ENCODE peak calls at places on chromosomes 11 and 22, in five cellular contexts. A is psoas muscle, U is PC-3, Y is heart right ventricle, Q is kidney. B is an unnamed sample. For H3K9me3, the result is how much of the 10 kb centered on the place peaks cover.

GRCh38 chr22:28172948-28173360 is 253.9 kb upstream of the PITPNB start:
- DNase-seq in A (no peak), U (peak), Y (no peak), Q (no peak), B (no peak)

GRCh38 chr11:35680506-35680905 is 17.9 kb downstream of the TRIM44 start:
- DNase-seq in A (no peak), U (no peak), Y (no peak), Q (no peak), B (no peak)

GRCh38 chr11:79439893-79440450 is 858 bp downstream of the TENM4 start:
- DNase-seq in A (peak), U (no peak), Y (peak), Q (peak), B (no peak)

GRCh38 chr22:19878461-19879247 is 24.0 kb upstream of the GNB1L start:
- DNase-seq in A (peak), U (no peak), Y (no peak), Q (peak), B (no peak)

GRCh38 chr11:1869427-1870325 is 16.8 kb downstream of the LSP1 start:
- DNase-seq in A (peak), U (no peak), Y (no peak), Q (peak), B (no peak)

GRCh38 chr11:36427079-36427478 is 83.0 kb downstream of the TRAF6 start:
- DNase-seq in A (no peak), U (no peak), Y (no peak), Q (no peak), B (no peak)

GRCh38 chr11:16195659-16196058 is 160.7 kb downstream of the SOX6 start:
- DNase-seq in A (no peak), U (peak), Y (no peak), Q (no peak), B (peak)

GRCh38 chr11:35165416-35166368 is 26.7 kb downstream of the CD44 start:
- DNase-seq in A (no peak), U (peak), Y (peak), Q (no peak), B (no peak)

GRCh38 chr11:120717623-120718022 is 206.1 kb downstream of the GRIK4 start:
- DNase-seq in A (no peak), U (no peak), Y (no peak), Q (no peak), B (no peak)

GRCh38 chr11:4903484-4903883 is at the start of gene OR51A7:
- DNase-seq in A (no peak), U (no peak), Y (no peak), Q (no peak), B (no peak)

GRCh38 chr11:110712643-110713468 is 619 bp upstream of the ARHGAP20 start:
- DNase-seq in A (peak), U (no peak), Y (peak), Q (peak), B (no peak)

GRCh38 chr11:73271936-73272679 is at the start of gene P2RY6:
- DNase-seq in A (peak), U (peak), Y (no peak), Q (no peak), B (no peak)

GRCh38 chr11:47257518-47258316 is at the start of gene NR1H3:
- DNase-seq in A (peak), U (peak), Y (peak), Q (peak), B (no peak)

GRCh38 chr22:46678785-46679700 is 58.9 kb downstream of the GRAMD4 start:
- DNase-seq in A (no peak), U (no peak), Y (no peak), Q (no peak), B (peak)

GRCh38 chr11:9688716-9689511 is 25.0 kb downstream of the SWAP70 start:
- DNase-seq in A (no peak), U (peak), Y (peak), Q (no peak), B (peak)

GRCh38 chr11:22456993-22457748 is 119.0 kb downstream of the SLC17A6 start:
- DNase-seq in A (no peak), U (peak), Y (no peak), Q (no peak), B (no peak)

GRCh38 chr11:95442531-95443050 is 211.6 kb upstream of the SESN3 start:
- DNase-seq in A (no peak), U (no peak), Y (no peak), Q (no peak), B (no peak)

GRCh38 chr11:2916892-2917645 is 12.2 kb downstream of the PHLDA2 start:
- DNase-seq in A (no peak), U (no peak), Y (no peak), Q (peak), B (no peak)

GRCh38 chr11:134499990-134500389 is 87.9 kb upstream of the B3GAT1 start:
- DNase-seq in A (no peak), U (no peak), Y (no peak), Q (peak), B (no peak)
- H3K9me3 ChIP-seq in A (under half), U (under half), Y (under half), Q (under half), B (half or more)

DNA sequence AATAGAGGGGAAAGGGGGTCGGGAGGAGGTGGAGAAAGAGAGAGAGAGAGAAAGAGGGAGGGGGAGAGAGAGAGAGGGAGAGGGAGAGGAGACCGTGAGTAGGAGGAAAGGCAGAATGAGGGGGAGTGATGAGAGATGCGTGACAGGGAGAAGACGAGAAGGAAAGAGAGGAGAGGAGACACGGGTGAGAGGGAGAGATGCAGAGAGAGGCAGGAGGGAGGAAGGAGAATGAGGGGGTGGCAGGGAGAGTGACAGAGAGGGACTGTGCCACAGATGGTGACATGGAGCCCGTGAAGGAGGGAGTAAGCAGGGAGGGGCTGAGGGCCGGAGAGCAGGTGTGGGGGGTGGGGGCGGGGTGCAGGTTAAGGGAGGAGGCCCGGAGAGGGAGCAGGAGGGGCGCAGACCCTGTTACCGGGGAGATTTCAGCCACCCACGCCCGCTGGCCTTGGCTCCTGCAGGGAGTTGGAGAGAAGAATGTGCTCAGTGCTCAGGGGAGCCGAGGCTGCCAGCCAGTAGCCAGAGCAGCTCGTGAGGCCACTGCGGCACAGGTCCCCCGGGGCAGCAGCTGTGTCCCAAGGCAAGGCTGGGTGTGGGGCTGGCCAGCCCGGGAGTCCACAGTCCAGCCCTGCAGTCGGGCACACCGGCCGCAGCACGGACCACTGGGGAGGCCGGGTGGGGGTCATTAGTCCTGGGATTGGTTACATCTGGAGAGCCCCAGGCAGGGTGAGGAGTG is at the start of gene SSTR3:
- DNase-seq in A (no peak), U (no peak), Y (no peak), Q (peak), B (no peak)
- H3K4me3 ChIP-seq in A (no peak), U (no peak), Y (no peak), Q (no peak), B (no peak)

GRCh38 chr11:44318369-44318768 is 8.4 kb upstream of the ALX4 start:
- DNase-seq in A (no peak), U (no peak), Y (no peak), Q (no peak), B (no peak)

GRCh38 chr11:44313701-44314489 is 4.0 kb upstream of the ALX4 start:
- DNase-seq in A (no peak), U (no peak), Y (no peak), Q (peak), B (no peak)

GRCh38 chr11:44314733-44315132 is 4.8 kb upstream of the ALX4 start:
- DNase-seq in A (no peak), U (no peak), Y (no peak), Q (no peak), B (no peak)

GRCh38 chr11:44316388-44317240 is 6.7 kb upstream of the ALX4 start:
- DNase-seq in A (no peak), U (no peak), Y (no peak), Q (peak), B (no peak)

GRCh38 chr11:44315947-44316387 is 6.0 kb upstream of the ALX4 start:
- DNase-seq in A (peak), U (no peak), Y (no peak), Q (peak), B (no peak)
- TF ChIP-seq CTCF in A (no peak), U (no peak), Y (no peak), Q (no peak), B (no peak)

DNA sequence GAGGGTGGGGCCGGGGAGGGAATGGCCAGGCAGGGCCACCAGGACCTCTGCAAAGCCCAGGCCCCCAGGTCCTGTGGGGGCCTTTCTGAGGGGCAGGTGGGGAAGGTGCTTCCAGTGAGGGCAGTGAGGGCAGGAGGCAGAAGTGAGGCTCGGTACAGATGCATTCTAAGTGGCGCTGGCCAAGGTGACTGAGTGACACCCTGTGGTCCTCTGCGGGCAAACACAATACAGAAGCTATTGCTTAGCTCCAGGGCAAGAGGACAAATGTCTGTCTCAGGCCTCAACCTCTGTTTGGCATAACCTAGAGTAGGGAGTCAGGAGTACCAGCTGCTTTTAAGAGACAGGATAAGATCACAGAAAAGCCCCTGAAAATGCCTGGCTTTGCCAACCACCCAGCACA is 31.3 kb downstream of the B3GAT1 start:
- DNase-seq in A (no peak), U (no peak), Y (no peak), Q (no peak), B (no peak)
- H3K9me3 ChIP-seq in A (under half), U (under half), Y (under half), Q (under half), B (half or more)

GRCh38 chr22:23579870-23580585 is at the start of gene IGLL1:
- DNase-seq in A (no peak), U (no peak), Y (no peak), Q (no peak), B (no peak)
- H3K4me3 ChIP-seq in A (no peak), U (no peak), Y (no peak), Q (no peak), B (no peak)

DNA sequence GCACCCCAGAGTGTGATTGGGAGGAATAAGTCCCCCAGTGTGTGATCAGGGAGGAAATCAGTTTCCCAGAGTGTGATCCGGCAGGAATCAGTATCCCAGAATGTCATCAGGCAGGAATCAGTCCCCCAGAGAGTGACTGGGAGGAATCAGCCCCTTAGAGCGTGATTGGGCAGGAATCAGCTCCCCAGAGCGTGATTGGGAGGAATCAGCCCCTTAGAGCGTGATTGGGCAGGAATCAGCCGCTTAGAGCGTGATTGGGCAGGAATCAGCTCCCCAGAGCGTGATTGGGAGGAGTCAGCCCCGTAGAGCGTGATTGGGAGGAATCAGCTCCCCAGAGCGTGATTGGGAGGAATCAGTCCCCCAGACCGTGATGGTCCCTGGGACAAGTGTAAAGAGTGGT is 81.1 kb upstream of the EIF3D start:
- DNase-seq in A (no peak), U (no peak), Y (no peak), Q (no peak), B (no peak)
- TF ChIP-seq CTCF in A (no peak), U (no peak), Y (no peak), Q (no peak), B (no peak)

GRCh38 chr22:49006207-49007012 is 821.3 kb downstream of the BRD1 start:
- DNase-seq in A (no peak), U (no peak), Y (no peak), Q (peak), B (no peak)

GRCh38 chr22:49007013-49007653 is 820.5 kb downstream of the BRD1 start:
- DNase-seq in A (no peak), U (no peak), Y (no peak), Q (peak), B (no peak)

GRCh38 chr22:49004484-49005399 is 822.9 kb downstream of the BRD1 start:
- DNase-seq in A (no peak), U (no peak), Y (no peak), Q (peak), B (no peak)

GRCh38 chr22:49008682-49009235 is 818.9 kb downstream of the BRD1 start:
- DNase-seq in A (no peak), U (no peak), Y (no peak), Q (peak), B (no peak)

GRCh38 chr22:49005557-49005956 is 822.1 kb downstream of the BRD1 start:
- DNase-seq in A (no peak), U (no peak), Y (no peak), Q (no peak), B (no peak)
- H3K9me3 ChIP-seq in A (under half), U (under half), Y (under half), Q (under half), B (half or more)

GRCh38 chr11:119421941-119422504 is 949 bp downstream of the THY1 start:
- DNase-seq in A (no peak), U (no peak), Y (no peak), Q (no peak), B (no peak)
- H3K4me3 ChIP-seq in A (peak), U (no peak), Y (peak), Q (peak), B (peak)

DNA sequence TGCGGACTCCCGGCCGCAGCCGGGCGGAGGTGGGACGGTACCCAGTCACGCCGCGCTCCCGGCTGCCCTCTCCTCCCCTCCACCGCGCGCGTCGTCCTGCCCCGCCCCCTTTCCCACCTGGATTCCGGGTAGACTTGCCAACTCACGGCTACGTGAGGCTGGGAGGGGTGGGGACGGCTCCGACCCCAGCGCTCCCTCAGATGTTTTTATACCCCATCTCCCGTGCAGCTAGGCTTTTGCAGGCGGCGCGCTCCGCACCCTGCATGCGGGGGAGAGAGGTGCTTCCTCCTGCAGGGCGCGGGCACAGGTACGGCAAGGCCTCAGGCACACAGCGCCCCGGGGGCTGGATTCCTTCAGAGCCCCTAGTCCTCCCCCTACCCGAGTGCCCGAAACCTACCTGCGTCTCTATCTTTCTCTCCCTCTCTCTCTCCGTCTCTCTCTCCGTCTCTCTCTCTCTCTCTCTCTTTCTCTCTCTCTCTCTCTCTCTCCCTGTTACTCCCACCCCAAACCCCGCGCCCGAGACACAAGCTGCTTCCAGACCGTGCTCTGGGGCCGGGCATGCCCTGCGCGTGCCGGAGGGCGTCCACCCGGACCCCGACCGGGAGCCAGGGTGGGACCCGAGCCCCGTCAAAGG is 1.9 kb downstream of the PDGFB start:
- DNase-seq in A (no peak), U (peak), Y (no peak), Q (no peak), B (no peak)
- TF ChIP-seq CTCF in A (no peak), U (no peak), Y (no peak), Q (no peak), B (no peak)

B was measured in AG04450.